ENCODE peak calls at places on chromosomes 3 and 15, in five cellular contexts. One of them, this sample, is unnamed.

GRCh38 chr3:16430717-16431630 is 82.5 kb downstream of the RFTN1 start:
- DNase-seq in tibial nerve: no peak
- DNase-seq in fibroblast of lung: no peak
- DNase-seq in PC-9: no peak
- DNase-seq in effector memory CD4-positive, alpha-beta T cell: no peak
- DNase-seq in this sample: no peak

GRCh38 chr3:101300073-101300472 is 20.3 kb downstream of the IMPG2 start:
- DNase-seq in tibial nerve: no peak
- DNase-seq in effector memory CD4-positive, alpha-beta T cell: no peak
- DNase-seq in fibroblast of lung: no peak
- DNase-seq in PC-9: no peak
- DNase-seq in this sample: no peak

GRCh38 chr3:186411994-186412393 is 50.0 kb upstream of the DGKG start:
- DNase-seq in fibroblast of lung: no peak
- DNase-seq in tibial nerve: no peak
- DNase-seq in effector memory CD4-positive, alpha-beta T cell: no peak
- DNase-seq in PC-9: no peak
- DNase-seq in this sample: no peak

GRCh38 chr15:73924258-73924921 is 1.9 kb upstream of the LOXL1 start:
- DNase-seq in fibroblast of lung: peak; percentile 89
- DNase-seq in tibial nerve: no peak
- DNase-seq in PC-9: peak; percentile 33
- DNase-seq in effector memory CD4-positive, alpha-beta T cell: no peak
- DNase-seq in this sample: no peak

GRCh38 chr15:77630956-77631789 is 1.5 kb downstream of the LINGO1 start:
- DNase-seq in effector memory CD4-positive, alpha-beta T cell: no peak
- DNase-seq in fibroblast of lung: no peak
- DNase-seq in PC-9: peak; percentile 33
- DNase-seq in tibial nerve: no peak
- DNase-seq in this sample: no peak

GRCh38 chr3:31968927-31969418 is 12.1 kb downstream of the OSBPL10 start:
- DNase-seq in effector memory CD4-positive, alpha-beta T cell: no peak
- DNase-seq in PC-9: peak; percentile 59
- DNase-seq in fibroblast of lung: peak; percentile 94
- DNase-seq in tibial nerve: peak; percentile 47
- DNase-seq in this sample: no peak

GRCh38 chr15:74897300-74897701 is 7.5 kb downstream of the MPI start:
- DNase-seq in tibial nerve: no peak
- DNase-seq in effector memory CD4-positive, alpha-beta T cell: no peak
- DNase-seq in fibroblast of lung: no peak
- DNase-seq in PC-9: no peak
- DNase-seq in this sample: no peak

GRCh38 chr15:91908401-91908800 is 54.9 kb downstream of the SLCO3A1 start:
- DNase-seq in PC-9: no peak
- DNase-seq in fibroblast of lung: peak; percentile 45
- DNase-seq in tibial nerve: no peak
- DNase-seq in effector memory CD4-positive, alpha-beta T cell: no peak
- DNase-seq in this sample: no peak

DNA sequence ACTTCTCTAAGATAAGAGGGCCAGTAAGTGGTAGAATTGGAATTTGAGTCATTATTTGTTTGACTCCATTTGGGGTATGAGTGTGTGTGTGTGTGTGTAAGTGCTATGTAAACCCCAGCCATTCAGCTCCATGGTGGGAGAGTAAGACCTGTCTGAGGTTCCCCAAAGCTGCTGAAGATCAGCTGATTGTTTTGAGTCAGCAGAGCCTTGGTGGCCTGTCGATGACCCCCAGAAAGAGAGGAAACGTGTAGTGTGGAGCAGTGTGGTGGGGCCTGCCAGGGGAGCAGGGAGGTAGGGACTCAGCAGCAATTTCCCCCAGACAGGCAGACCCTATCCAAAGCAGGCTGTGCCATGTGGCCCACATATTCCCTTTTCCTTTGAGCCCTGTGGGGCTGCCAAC is 5.3 kb downstream of the DVL3 start:
- DNase-seq in fibroblast of lung: peak; percentile 53
- DNase-seq in PC-9: no peak
- DNase-seq in tibial nerve: no peak
- DNase-seq in effector memory CD4-positive, alpha-beta T cell: no peak
- DNase-seq in this sample: no peak
- H3K27ac ChIP-seq in fibroblast of lung: peak overlapping the region; percentile 76
- H3K27ac ChIP-seq in PC-9: no peak overlapping the region
- H3K27ac ChIP-seq in tibial nerve: no peak overlapping the region
- H3K27ac ChIP-seq in effector memory CD4-positive, alpha-beta T cell: no peak overlapping the region
- H3K27ac ChIP-seq in this sample: no peak overlapping the region

DNA sequence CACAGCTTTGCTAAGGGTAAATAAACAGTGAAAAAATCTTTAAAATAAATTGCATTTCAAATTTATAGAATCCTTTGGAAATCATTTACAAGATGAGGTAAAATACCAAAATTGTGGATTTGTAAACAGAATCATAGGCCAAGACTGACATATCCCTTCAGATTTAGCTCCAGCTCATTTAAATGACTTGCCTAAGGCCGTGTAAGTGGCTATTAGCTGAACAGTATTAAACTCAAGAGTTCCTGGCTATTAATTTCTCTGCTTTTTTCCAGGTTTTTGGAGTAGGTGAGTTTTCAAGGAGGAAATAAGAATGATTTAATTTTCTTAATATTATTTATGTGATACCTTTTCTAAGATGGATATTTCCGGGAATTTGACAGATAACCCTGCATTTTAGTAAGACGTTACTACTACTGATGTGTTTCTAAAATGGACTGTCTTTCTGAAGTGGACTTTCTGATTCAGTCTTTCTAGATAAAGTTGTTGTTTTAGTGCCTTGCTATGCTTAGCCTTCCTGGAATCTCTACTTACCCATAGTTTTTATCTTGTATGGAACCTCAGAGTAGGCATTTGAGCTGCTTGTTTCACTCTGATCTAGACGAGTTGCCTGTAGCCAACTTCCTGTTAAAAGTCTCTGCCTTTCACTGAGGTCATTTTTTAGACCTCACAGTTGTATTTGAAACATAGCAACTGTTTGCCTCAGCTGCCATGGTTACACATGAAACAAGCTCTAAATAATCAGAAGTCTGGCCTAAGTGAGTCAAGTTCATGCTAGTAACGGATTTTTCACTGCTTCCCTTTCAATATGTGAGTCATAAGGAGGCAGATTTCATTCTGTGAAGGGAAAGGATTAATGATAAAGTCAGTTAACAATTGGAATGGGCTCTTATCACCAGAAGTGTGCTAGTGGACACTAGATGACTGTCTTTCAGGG is 127.0 kb downstream of the KLHL25 start:
- DNase-seq in effector memory CD4-positive, alpha-beta T cell: peak; percentile 55
- DNase-seq in PC-9: peak; percentile 28
- DNase-seq in fibroblast of lung: peak; percentile 99
- DNase-seq in tibial nerve: peak; percentile 53
- DNase-seq in this sample: no peak
- H3K36me3 ChIP-seq in effector memory CD4-positive, alpha-beta T cell: peaks cover 48% of the 10 kb centered on the region
- H3K36me3 ChIP-seq in PC-9: peaks cover 18% of the 10 kb centered on the region
- H3K36me3 ChIP-seq in fibroblast of lung: no peaks in the 10 kb centered on the region
- H3K36me3 ChIP-seq in tibial nerve: peaks cover 71% of the 10 kb centered on the region
- H3K36me3 ChIP-seq in this sample: peaks cover 46% of the 10 kb centered on the region

GRCh38 chr3:52405601-52406115 is 39.2 kb downstream of the SEMA3G start:
- DNase-seq in PC-9: no peak
- DNase-seq in tibial nerve: no peak
- DNase-seq in fibroblast of lung: no peak
- DNase-seq in effector memory CD4-positive, alpha-beta T cell: no peak
- DNase-seq in this sample: no peak

GRCh38 chr3:52408466-52408865 is 36.4 kb downstream of the SEMA3G start:
- DNase-seq in tibial nerve: no peak
- DNase-seq in effector memory CD4-positive, alpha-beta T cell: no peak
- DNase-seq in PC-9: no peak
- DNase-seq in fibroblast of lung: no peak
- DNase-seq in this sample: no peak

GRCh38 chr3:52407779-52408178 is 37.1 kb downstream of the SEMA3G start:
- DNase-seq in tibial nerve: no peak
- DNase-seq in PC-9: no peak
- DNase-seq in effector memory CD4-positive, alpha-beta T cell: no peak
- DNase-seq in fibroblast of lung: no peak
- DNase-seq in this sample: no peak

GRCh38 chr3:52406231-52406661 is 38.7 kb downstream of the SEMA3G start:
- DNase-seq in fibroblast of lung: no peak
- DNase-seq in effector memory CD4-positive, alpha-beta T cell: no peak
- DNase-seq in tibial nerve: no peak
- DNase-seq in PC-9: no peak
- DNase-seq in this sample: no peak

GRCh38 chr3:52406791-52407510 is 38.0 kb downstream of the SEMA3G start:
- DNase-seq in tibial nerve: no peak
- DNase-seq in effector memory CD4-positive, alpha-beta T cell: no peak
- DNase-seq in fibroblast of lung: no peak
- DNase-seq in PC-9: no peak
- DNase-seq in this sample: no peak
- H3K27ac ChIP-seq in tibial nerve: no peak overlapping the region
- H3K27ac ChIP-seq in effector memory CD4-positive, alpha-beta T cell: no peak overlapping the region
- H3K27ac ChIP-seq in fibroblast of lung: no peak overlapping the region
- H3K27ac ChIP-seq in PC-9: no peak overlapping the region
- H3K27ac ChIP-seq in this sample: no peak overlapping the region

GRCh38 chr15:80932989-80933388 is 56.6 kb downstream of the MESD start:
- DNase-seq in PC-9: no peak
- DNase-seq in effector memory CD4-positive, alpha-beta T cell: no peak
- DNase-seq in fibroblast of lung: peak; percentile 93
- DNase-seq in tibial nerve: peak; percentile 21
- DNase-seq in this sample: no peak
- H3K36me3 ChIP-seq in PC-9: no peaks in the 10 kb centered on the region
- H3K36me3 ChIP-seq in effector memory CD4-positive, alpha-beta T cell: peaks cover 2% of the 10 kb centered on the region
- H3K36me3 ChIP-seq in fibroblast of lung: peaks cover 22% of the 10 kb centered on the region
- H3K36me3 ChIP-seq in tibial nerve: peaks cover 35% of the 10 kb centered on the region
- H3K36me3 ChIP-seq in this sample: no peaks in the 10 kb centered on the region

DNA sequence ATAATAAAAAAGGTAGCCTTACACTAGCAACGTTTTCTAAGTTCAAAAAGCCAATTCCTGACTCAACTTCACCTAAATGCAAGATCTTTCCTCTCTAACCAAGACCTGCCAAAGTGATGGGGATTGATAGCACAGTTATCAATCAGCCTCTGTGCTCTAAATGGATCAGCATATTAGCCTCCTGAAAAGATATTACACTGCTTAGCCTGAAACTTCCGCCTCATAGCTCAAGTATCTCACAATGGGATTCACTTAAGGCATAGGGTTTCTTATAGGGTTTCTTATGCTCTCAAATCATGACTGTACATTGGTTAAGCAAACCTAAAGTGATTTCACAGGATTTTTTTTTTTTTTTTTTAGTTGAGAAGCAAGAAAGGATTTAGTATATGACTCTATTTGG is 439 bp upstream of the SLC9A9 start:
- DNase-seq in PC-9: no peak
- DNase-seq in effector memory CD4-positive, alpha-beta T cell: no peak
- DNase-seq in fibroblast of lung: no peak
- DNase-seq in tibial nerve: no peak
- DNase-seq in this sample: no peak
- H3K27ac ChIP-seq in PC-9: no peak overlapping the region
- H3K27ac ChIP-seq in effector memory CD4-positive, alpha-beta T cell: no peak overlapping the region
- H3K27ac ChIP-seq in fibroblast of lung: peak overlapping the region; percentile 27
- H3K27ac ChIP-seq in tibial nerve: no peak overlapping the region
- H3K27ac ChIP-seq in this sample: no peak overlapping the region

DNA sequence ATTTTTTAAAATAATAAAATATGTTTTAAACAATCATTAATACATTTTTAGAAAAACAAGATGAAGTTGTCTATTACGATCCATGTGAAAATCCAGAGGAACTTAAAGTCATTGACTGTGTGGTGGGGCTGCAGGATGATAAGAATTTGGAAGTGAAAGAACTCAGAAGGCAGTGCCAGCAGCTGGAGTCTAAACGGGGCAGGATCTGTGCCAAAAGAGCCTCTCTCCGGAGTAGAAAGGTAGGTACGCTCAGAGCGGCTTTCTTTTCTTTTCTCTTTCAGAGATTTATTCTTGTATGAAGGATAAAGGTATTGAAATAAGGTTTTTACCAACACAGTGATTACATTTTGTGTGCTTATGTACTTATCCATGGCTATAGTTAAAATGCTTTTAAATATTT is 13.6 kb downstream of the WHAMM start:
- DNase-seq in effector memory CD4-positive, alpha-beta T cell: no peak
- DNase-seq in PC-9: no peak
- DNase-seq in tibial nerve: no peak
- DNase-seq in fibroblast of lung: no peak
- DNase-seq in this sample: no peak
- H3K36me3 ChIP-seq in effector memory CD4-positive, alpha-beta T cell: peaks cover 82% of the 10 kb centered on the region
- H3K36me3 ChIP-seq in PC-9: peaks cover 19% of the 10 kb centered on the region
- H3K36me3 ChIP-seq in tibial nerve: peaks cover 90% of the 10 kb centered on the region
- H3K36me3 ChIP-seq in fibroblast of lung: peaks cover 9% of the 10 kb centered on the region
- H3K36me3 ChIP-seq in this sample: peaks cover 65% of the 10 kb centered on the region

DNA sequence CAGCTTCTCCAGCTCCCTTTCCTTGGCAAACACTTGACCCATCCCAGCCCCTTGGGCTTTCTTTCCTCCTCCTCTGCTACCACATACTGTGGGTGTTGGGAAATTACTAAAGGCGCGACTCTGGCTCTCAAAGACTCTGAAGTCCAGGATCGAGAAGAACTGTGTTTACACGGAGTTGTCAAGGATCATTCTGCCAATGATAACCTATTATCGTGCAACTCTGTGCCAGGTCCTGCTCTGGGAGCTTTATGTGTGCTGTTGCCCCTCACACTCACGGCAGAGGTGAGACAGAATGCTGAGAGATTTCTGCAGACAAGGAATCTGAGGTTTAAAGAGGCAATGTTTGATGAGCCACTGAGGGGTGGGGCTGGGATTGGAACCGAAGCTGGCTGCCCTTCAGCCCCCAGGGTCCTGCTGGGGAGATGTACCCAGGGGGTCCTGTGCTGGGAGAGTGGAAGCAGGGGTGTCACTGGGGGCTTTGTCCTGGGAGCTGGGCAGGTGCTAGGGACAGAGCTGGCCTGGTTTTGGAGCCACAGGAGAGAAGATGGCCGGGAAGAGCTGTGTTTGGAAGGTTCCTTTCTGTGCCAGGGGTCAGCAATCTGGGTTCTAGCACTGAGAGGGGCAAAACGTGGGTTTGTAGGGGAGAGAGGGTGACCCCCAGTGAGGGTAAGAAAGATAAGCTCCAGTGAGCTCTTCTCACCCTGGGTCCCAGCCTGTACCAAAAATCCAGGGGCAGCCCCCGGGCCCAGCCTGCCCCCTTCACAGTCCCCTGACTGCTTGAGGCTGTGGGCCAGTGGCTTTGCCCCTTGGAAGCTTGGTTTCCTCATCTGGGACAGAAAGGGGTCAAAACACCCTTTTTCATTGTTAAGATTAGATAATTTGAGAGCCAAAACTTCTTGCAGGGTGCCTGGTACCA is 69.4 kb downstream of the SMAD3 start:
- DNase-seq in effector memory CD4-positive, alpha-beta T cell: no peak
- DNase-seq in tibial nerve: no peak
- DNase-seq in PC-9: no peak
- DNase-seq in fibroblast of lung: no peak
- DNase-seq in this sample: no peak
- H3K27ac ChIP-seq in effector memory CD4-positive, alpha-beta T cell: peak overlapping the region; percentile 92
- H3K27ac ChIP-seq in tibial nerve: peak overlapping the region; percentile 44
- H3K27ac ChIP-seq in PC-9: peak overlapping the region; percentile 32
- H3K27ac ChIP-seq in fibroblast of lung: peak overlapping the region; percentile 88
- H3K27ac ChIP-seq in this sample: peak overlapping the region; percentile 91

DNA sequence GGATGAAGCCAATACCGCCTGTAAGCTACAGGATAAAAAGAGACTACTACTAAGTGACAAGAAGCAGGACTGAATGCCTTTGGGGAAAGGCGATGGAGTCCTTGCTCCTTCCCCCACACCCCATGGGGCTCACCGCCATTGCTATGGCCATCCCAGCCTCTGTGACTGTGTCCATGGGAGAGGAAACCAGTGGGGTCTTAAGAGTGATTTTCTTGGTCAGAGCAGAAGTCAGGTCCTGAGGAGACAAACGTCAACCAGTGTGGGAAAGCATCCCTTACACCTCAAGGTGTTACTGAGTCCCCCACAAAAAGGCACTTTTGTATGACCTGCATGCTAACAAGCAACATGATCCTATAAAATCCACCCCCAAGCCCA is 913 bp downstream of the IMPDH2 start:
- DNase-seq in tibial nerve: no peak
- DNase-seq in effector memory CD4-positive, alpha-beta T cell: no peak
- DNase-seq in fibroblast of lung: no peak
- DNase-seq in PC-9: no peak
- DNase-seq in this sample: no peak
- H3K36me3 ChIP-seq in tibial nerve: peaks cover 74% of the 10 kb centered on the region
- H3K36me3 ChIP-seq in effector memory CD4-positive, alpha-beta T cell: peaks cover 62% of the 10 kb centered on the region
- H3K36me3 ChIP-seq in fibroblast of lung: peaks cover 36% of the 10 kb centered on the region
- H3K36me3 ChIP-seq in PC-9: peaks cover 14% of the 10 kb centered on the region
- H3K36me3 ChIP-seq in this sample: peaks cover 32% of the 10 kb centered on the region

This sample was measured in naive thymus-derived CD4-positive, alpha-beta T cell.